ENCODE peak calls at places on chromosomes 13 and 19, in six cellular contexts. E is GM13977, Y is mesothelial cell of epicardium, K is uterus, R is CD14-positive monocyte, G is Caco-2. W is an unnamed sample.

GRCh38 chr13:113166681-113167080 is 8.2 kb downstream of the PROZ start:
- DNase-seq in E (no peak), Y (no peak), K (no peak), R (no peak), G (no peak), W (no peak)

GRCh38 chr19:2540646-2541454 is 64.9 kb downstream of the GADD45B start:
- DNase-seq in E (no peak), Y (peak; percentile 94), K (peak; percentile 86), R (no peak), G (peak; percentile 96), W (no peak)

GRCh38 chr19:757811-758668 is 7.1 kb downstream of the MISP start:
- DNase-seq in E (no peak), Y (no peak), K (no peak), R (no peak), G (no peak), W (no peak)

GRCh38 chr19:15779756-15780476 is 7.5 kb upstream of the OR10H5 start:
- DNase-seq in E (no peak), Y (no peak), K (peak; percentile 83), R (no peak), G (peak; percentile 10), W (no peak)

GRCh38 chr19:3356805-3357204 is 9.6 kb upstream of the NFIC start:
- DNase-seq in E (no peak), Y (no peak), K (no peak), R (no peak), G (no peak), W (no peak)

GRCh38 chr13:96860829-96861228 is 133.4 kb downstream of the OXGR1 start:
- DNase-seq in E (no peak), Y (no peak), K (no peak), R (no peak), G (no peak), W (no peak)

GRCh38 chr13:107202371-107203023 is 634.6 kb upstream of the ARGLU1 start:
- DNase-seq in E (no peak), Y (no peak), K (no peak), R (no peak), G (no peak), W (no peak)

GRCh38 chr19:5713228-5713627 is 6.7 kb downstream of the LONP1 start:
- DNase-seq in E (no peak), Y (no peak), K (no peak), R (no peak), G (no peak), W (no peak)

GRCh38 chr19:38273499-38273898 is 9.1 kb downstream of the SPINT2 start:
- DNase-seq in E (no peak), Y (no peak), K (no peak), R (no peak), G (peak; percentile 77), W (no peak)

GRCh38 chr19:3397266-3398022 is 31.1 kb downstream of the NFIC start:
- DNase-seq in E (no peak), Y (no peak), K (no peak), R (no peak), G (peak; percentile 34), W (no peak)

GRCh38 chr13:21338156-21338555 is 120.9 kb downstream of the ZDHHC20 start:
- DNase-seq in E (no peak), Y (no peak), K (no peak), R (no peak), G (peak; percentile 54), W (no peak)

GRCh38 chr13:68727788-68728187 is 1379.8 kb upstream of the ATXN8OS start:
- DNase-seq in E (no peak), Y (no peak), K (no peak), R (no peak), G (no peak), W (no peak)

GRCh38 chr13:85313761-85314503 is 485.3 kb downstream of the SLITRK6 start:
- DNase-seq in E (no peak), Y (no peak), K (no peak), R (no peak), G (no peak), W (no peak)

GRCh38 chr19:29524201-29524911 is 1.4 kb upstream of the VSTM2B start:
- DNase-seq in E (no peak), Y (no peak), K (no peak), R (no peak), G (no peak), W (no peak)

GRCh38 chr19:11963566-11964355 is 1.1 kb upstream of the ZNF763 start:
- DNase-seq in E (peak; percentile 66), Y (peak; percentile 78), K (peak; percentile 75), R (peak; percentile 73), G (peak; percentile 20), W (peak; percentile 82)

GRCh38 chr13:83065136-83065535 is 817.1 kb downstream of the SLITRK1 start:
- DNase-seq in E (no peak), Y (no peak), K (peak; percentile 21), R (no peak), G (no peak), W (no peak)

GRCh38 chr13:111228262-111229144 is 91.9 kb upstream of the TEX29 start:
- DNase-seq in E (no peak), Y (no peak), K (no peak), R (no peak), G (no peak), W (no peak)

GRCh38 chr19:51354103-51354741 is 12.0 kb downstream of the ETFB start:
- DNase-seq in E (no peak), Y (no peak), K (no peak), R (no peak), G (peak; percentile 72), W (no peak)

GRCh38 chr19:36379510-36379819 is 464 bp upstream of the ZFP14 start:
- DNase-seq in E (no peak), Y (no peak), K (no peak), R (no peak), G (no peak), W (no peak)

GRCh38 chr13:66329988-66330429 is 900.1 kb downstream of the PCDH9 start:
- DNase-seq in E (no peak), Y (no peak), K (no peak), R (no peak), G (no peak), W (peak; percentile 1)

GRCh38 chr19:16359074-16359473 is 34.4 kb downstream of the KLF2 start:
- DNase-seq in E (no peak), Y (no peak), K (no peak), R (peak; percentile 38), G (no peak), W (no peak)

GRCh38 chr13:39306639-39307589 is 268.7 kb downstream of the NHLRC3 start:
- DNase-seq in E (peak; percentile 44), Y (no peak), K (no peak), R (no peak), G (no peak), W (peak; percentile 26)

GRCh38 chr19:53311897-53312296 is 21.7 kb upstream of the ZNF845 start:
- DNase-seq in E (no peak), Y (no peak), K (no peak), R (no peak), G (no peak), W (no peak)

DNA sequence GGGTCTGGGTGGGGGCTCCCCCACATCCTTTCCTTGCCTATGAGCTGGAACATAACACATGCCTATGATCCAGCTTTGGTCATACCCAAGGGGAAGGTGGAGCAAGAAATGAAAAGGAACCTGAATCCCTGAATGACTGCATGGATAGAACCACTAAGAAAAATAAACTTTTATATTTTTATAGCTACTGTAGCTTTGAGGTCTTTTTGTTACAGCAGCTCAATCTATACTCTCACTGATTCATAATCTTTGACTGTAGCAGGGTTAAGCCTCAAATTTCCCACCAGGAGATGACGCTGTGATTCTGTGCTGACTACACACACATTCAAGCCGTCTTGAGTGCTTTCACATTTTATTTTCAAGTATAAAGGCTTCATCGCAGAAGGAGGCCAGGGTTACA is 8.8 kb downstream of the PALM3 start:
- DNase-seq in E (no peak), Y (no peak), K (no peak), R (no peak), G (no peak), W (no peak)
- TF ChIP-seq CTCF in E (no peak), Y (no peak), K (no peak), R (no peak), G (no peak), W (no peak)

GRCh38 chr19:31354919-31355318 is 5.7 kb upstream of the TSHZ3 start:
- DNase-seq in E (no peak), Y (no peak), K (no peak), R (no peak), G (no peak), W (no peak)

GRCh38 chr19:31354316-31354715 is 5.1 kb upstream of the TSHZ3 start:
- DNase-seq in E (no peak), Y (no peak), K (no peak), R (no peak), G (no peak), W (no peak)

GRCh38 chr19:31357315-31357673 is 8.1 kb upstream of the TSHZ3 start:
- DNase-seq in E (no peak), Y (no peak), K (no peak), R (no peak), G (no peak), W (no peak)

GRCh38 chr19:31355330-31356289 is 6.4 kb upstream of the TSHZ3 start:
- DNase-seq in E (no peak), Y (no peak), K (no peak), R (no peak), G (no peak), W (peak; percentile 26)

DNA sequence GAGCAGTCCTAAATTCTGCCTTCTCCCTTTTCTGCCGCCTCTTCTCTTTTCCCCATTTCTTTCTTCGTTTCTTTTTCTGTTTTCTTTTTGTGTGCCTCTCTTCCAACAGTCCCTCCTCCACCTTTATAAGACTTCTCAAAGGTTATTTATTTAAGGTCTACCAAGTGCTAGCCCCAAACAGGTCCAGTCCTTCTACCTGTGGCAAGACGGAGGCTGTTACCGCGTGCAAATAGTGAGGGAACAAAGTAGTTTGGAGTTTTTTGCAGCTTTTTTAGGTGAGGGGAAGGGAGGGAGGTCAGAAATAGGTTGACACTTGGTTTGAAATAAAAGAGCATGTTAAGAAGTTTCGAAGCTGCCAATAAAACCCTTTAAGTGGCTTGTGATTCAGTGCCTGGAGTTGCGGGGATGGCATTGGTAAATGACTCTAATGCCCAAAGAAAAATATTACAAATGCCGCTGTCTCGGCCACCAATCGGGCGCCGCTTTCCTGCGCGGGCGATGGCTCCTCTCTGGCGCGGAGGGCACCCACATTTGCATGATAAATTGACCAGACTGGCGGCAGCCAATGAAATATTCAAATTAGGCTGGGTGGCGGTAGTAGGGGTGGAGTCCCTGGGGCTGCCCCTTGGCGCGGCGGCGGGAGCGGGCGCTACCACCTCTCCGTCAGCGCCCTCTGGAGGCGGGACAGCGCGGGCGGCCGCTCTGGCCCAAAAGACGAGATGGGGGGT is 7.5 kb upstream of the TSHZ3 start:
- DNase-seq in E (no peak), Y (no peak), K (no peak), R (peak; percentile 60), G (no peak), W (peak; percentile 77)
- TF ChIP-seq CTCF in E (no peak), Y (peak; percentile 36), K (no peak), R (peak; percentile 90), G (peak; percentile 29), W (peak; percentile 65)

GRCh38 chr13:33262997-33263396 is 22.6 kb downstream of the STARD13 start:
- DNase-seq in E (no peak), Y (no peak), K (no peak), R (no peak), G (no peak), W (peak; percentile 12)
- TF ChIP-seq CTCF in E (peak; percentile 17), Y (no peak), K (no peak), R (peak; percentile 29), G (no peak), W (no peak)

GRCh38 chr19:7908742-7909461 is 5.2 kb downstream of the MAP2K7 start:
- DNase-seq in E (no peak), Y (no peak), K (no peak), R (no peak), G (no peak), W (no peak)
- TF ChIP-seq CTCF in E (no peak), Y (no peak), K (no peak), R (no peak), G (no peak), W (no peak)

W was measured in activated CD8-positive, alpha-beta T cell treated with anti-CD3 and anti-CD28 coated beads for 36 hours.